ENCODE peak calls at places on chromosomes 3 and 15, in five cellular contexts. J is uterus, O is left ventricle myocardium inferior, R is adrenal gland, E is pancreas. N is an unnamed sample.

GRCh38 chr15:99409097-99409473 is 156.7 kb upstream of the MEF2A start:
- DNase-seq in R (peak), O (peak), J (peak), E (no peak), N (peak)

GRCh38 chr3:171116802-171117395 is 90.4 kb upstream of the SLC2A2 start:
- DNase-seq in O (no peak), J (no peak), R (no peak), E (no peak), N (no peak)

GRCh38 chr3:29201609-29202008 is 79.3 kb upstream of the RBMS3 start:
- DNase-seq in J (no peak), E (no peak), R (no peak), O (no peak), N (no peak)

GRCh38 chr15:43433160-43433559 is 59.8 kb downstream of the TP53BP1 start:
- DNase-seq in R (no peak), E (no peak), J (no peak), O (no peak), N (no peak)

GRCh38 chr15:41824062-41824745 is 3.7 kb upstream of the JMJD7 start:
- DNase-seq in E (no peak), J (no peak), R (no peak), O (no peak), N (no peak)

GRCh38 chr3:20511863-20512262 is 325.9 kb upstream of the SGO1 start:
- DNase-seq in E (no peak), O (no peak), R (peak), J (no peak), N (no peak)

GRCh38 chr3:69309810-69310209 is 76.1 kb downstream of the FRMD4B start:
- DNase-seq in R (no peak), E (no peak), O (no peak), J (no peak), N (no peak)

GRCh38 chr15:31148622-31149505 is 47.3 kb upstream of the TRPM1 start:
- DNase-seq in J (no peak), O (no peak), R (no peak), E (no peak), N (no peak)

GRCh38 chr15:31151301-31152233 is 50.0 kb upstream of the TRPM1 start:
- DNase-seq in O (no peak), R (no peak), E (no peak), J (no peak), N (no peak)

GRCh38 chr3:159775372-159775961 is 213.2 kb upstream of the IL12A start:
- DNase-seq in R (no peak), E (no peak), J (peak), O (peak), N (peak)

GRCh38 chr15:88834211-88834812 is 31.1 kb downstream of the ACAN start:
- DNase-seq in R (peak), E (no peak), J (peak), O (peak), N (peak)

GRCh38 chr3:184597783-184598182 is 36.2 kb downstream of the EPHB3 start:
- DNase-seq in E (no peak), O (peak), J (no peak), R (no peak), N (no peak)

GRCh38 chr15:50218691-50219090 is 36.7 kb downstream of the SLC27A2 start:
- DNase-seq in E (no peak), J (no peak), R (no peak), O (no peak), N (no peak)

GRCh38 chr3:14440531-14441239 is 38.3 kb downstream of the SLC6A6 start:
- DNase-seq in E (no peak), R (no peak), O (no peak), J (no peak), N (peak)

GRCh38 chr3:38521391-38521987 is 25.3 kb downstream of the EXOG start:
- DNase-seq in J (peak), E (peak), R (peak), O (no peak), N (peak)

GRCh38 chr3:140440446-140440845 is 237.4 kb upstream of the TRIM42 start:
- DNase-seq in O (no peak), E (no peak), J (no peak), R (no peak), N (no peak)

GRCh38 chr3:125110016-125110875 is 54.4 kb upstream of the HEG1 start:
- DNase-seq in J (no peak), R (no peak), O (no peak), E (no peak), N (no peak)

GRCh38 chr3:108184824-108185223 is 37.4 kb downstream of the IFT57 start:
- DNase-seq in R (no peak), J (no peak), E (no peak), O (no peak), N (no peak)

GRCh38 chr3:50652709-50653108 is 22.0 kb upstream of the DOCK3 start:
- DNase-seq in E (no peak), O (peak), J (no peak), R (peak), N (peak)

GRCh38 chr15:69926011-69926410 is 171.7 kb downstream of the TLE3 start:
- DNase-seq in J (no peak), E (no peak), O (no peak), R (no peak), N (no peak)

GRCh38 chr3:198027799-198028390 is 67.9 kb downstream of the LMLN start:
- DNase-seq in R (no peak), J (no peak), E (no peak), O (no peak), N (no peak)

GRCh38 chr3:64187065-64187959 is 38.0 kb downstream of the PRICKLE2 start:
- DNase-seq in J (peak), O (peak), R (peak), E (peak), N (peak)

GRCh38 chr3:183254816-183255730 is 2.0 kb downstream of the B3GNT5 start:
- DNase-seq in E (no peak), O (no peak), J (no peak), R (no peak), N (no peak)

GRCh38 chr3:40768536-40768935 is 243.8 kb downstream of the ZNF621 start:
- DNase-seq in O (no peak), J (no peak), R (no peak), E (no peak), N (no peak)

GRCh38 chr15:86135030-86135429 is 55.4 kb downstream of the AGBL1 start:
- DNase-seq in J (peak), O (peak), R (peak), E (no peak), N (no peak)

GRCh38 chr15:86139828-86140227 is 60.2 kb downstream of the AGBL1 start:
- DNase-seq in E (no peak), J (no peak), O (no peak), R (no peak), N (peak)

DNA sequence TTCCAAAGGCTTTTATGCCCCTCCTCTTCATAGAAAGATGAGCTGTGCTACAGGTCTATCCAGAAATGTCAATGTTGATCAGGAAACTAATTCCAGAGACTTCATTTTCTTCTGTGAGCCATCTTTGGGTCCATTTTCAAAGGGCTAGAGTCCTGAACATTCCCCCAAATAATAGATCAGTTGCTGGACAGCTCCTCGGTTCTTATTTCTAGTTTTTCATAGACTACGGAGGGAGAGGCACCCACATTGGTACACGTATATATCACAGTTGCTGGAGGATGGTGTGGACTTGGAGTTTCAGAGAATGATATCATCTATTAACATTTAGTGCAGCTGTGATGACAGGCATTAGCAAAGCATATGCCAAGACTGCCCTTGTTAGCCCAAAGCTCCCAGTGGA is 59.1 kb downstream of the AGBL1 start:
- DNase-seq in R (no peak), E (no peak), J (no peak), O (no peak), N (no peak)
- H3K4me3 ChIP-seq in R (no peak), E (no peak), J (no peak), O (no peak), N (no peak)

DNA sequence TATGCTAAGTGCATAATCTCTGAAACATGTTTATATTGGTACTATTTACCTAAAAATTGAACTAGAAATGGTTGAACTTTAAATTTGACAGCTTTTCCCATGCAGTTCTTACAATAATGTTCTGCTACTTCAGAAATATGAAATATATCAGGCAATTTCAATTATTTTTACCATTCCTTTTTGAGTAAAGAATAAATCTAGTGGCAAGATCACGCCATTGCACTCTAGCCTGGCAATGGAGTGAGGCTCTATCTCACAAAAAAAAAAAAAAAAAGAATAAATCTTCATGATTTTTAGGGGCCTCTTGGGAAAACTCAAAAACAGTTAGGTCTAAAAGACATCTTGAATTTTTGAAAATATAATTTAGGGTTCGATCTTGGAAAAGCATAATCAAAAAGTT is 10.6 kb upstream of the DNAAF4 start:
- DNase-seq in J (no peak), E (no peak), O (no peak), R (no peak), N (no peak)
- TF ChIP-seq CTCF in J (no peak), E (no peak), O (no peak), R (no peak), N (peak)

DNA sequence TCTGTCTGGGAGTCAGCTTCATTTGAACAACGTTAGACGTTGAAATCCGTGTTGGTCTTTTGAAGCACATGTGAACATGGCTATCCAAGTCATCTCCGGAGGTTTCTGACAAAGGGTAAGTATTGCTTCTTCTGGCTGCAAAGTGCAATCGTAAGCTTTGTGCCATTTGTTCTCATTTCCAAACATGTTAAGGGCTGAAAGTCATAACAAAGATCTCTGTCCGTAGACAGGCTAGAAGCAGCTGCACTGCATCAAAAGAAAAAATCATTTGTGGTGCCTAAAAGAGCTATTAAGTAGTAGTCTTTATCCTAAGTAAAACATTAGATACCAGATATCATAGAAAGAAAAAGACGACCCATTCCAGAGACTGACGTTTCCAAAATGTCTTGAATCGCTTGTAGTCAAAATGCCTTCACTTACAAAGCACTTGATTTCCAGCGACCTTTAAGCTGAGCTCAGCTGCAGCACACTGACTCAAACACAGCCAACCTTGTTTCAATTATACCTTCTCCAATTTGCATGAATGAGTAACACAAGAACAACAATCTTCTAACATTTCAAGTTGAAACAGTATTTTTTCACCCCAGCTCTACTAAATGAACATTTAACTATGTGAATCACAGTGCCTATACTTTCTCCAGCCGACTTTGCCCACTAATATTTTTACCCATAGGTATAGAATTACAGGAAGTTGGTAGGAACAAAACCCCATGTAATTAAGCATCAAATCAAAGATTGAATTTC is 76.6 kb downstream of the NEDD4 start:
- DNase-seq in O (no peak), J (no peak), E (no peak), R (no peak), N (no peak)
- H3K4me3 ChIP-seq in O (no peak), J (no peak), E (no peak), R (no peak), N (no peak)

DNA sequence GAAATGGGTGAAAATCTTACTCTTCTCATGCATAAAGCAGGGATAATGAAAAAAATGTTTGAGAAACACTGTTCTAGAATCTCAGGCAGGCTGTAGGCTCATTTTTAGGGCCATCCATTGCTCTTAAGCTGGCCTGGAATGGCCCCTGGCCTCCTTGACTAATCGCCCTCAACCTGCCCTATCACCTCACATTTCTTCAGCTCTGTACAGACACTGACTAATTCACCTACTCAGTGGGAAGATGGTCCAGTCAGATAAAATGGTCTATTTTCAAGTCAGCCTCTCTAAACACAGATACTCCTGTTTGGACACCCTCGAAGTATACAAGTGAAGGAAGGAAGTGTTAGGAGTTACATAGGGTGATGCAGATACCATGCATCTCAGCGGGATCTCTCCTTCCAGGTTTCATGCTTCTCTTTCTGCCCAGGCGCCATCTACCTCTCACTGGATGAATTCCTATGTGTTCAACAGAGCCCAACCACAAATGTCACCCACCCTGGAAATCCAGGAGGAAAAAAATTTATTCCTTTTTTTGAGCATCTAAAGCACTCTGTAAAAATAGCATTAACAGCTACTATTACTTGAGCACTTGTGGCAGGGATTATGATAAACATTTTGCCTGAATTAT is 12.1 kb downstream of the FMN1 start:
- DNase-seq in J (no peak), O (no peak), R (no peak), E (no peak), N (no peak)
- TF ChIP-seq CTCF in J (no peak), O (no peak), R (no peak), E (no peak), N (peak)

GRCh38 chr15:40306908-40307307 is 827 bp downstream of the PLCB2 start:
- DNase-seq in R (no peak), J (no peak), E (no peak), O (no peak), N (no peak)

GRCh38 chr15:40306371-40306770 is 1.4 kb downstream of the PLCB2 start:
- DNase-seq in O (no peak), J (no peak), E (no peak), R (no peak), N (no peak)

GRCh38 chr15:40302981-40303380 is 4.8 kb downstream of the PLCB2 start:
- DNase-seq in R (no peak), E (no peak), O (no peak), J (no peak), N (no peak)

GRCh38 chr15:40303576-40303975 is 4.2 kb downstream of the PLCB2 start:
- DNase-seq in E (no peak), J (no peak), R (no peak), O (no peak), N (no peak)

DNA sequence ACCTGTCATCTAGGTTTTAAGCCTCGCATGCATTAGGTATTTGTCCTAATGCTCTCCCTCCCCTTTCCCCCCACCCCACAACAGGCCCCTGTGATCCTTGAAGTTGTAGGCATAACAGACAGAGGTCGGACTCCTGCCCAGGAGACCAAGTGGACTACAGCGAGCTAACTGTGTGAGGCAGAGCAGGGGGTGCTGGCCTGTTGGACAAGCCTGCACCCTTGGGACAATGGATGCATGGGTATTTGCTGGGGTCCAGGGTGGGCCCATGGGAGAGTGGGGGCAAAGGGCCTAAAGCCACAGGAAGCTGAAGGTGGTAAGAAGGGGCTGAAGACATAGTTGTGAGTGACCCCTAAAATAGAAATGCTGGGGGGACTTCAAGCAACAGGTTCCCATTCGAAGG is 2.5 kb downstream of the PLCB2 start:
- DNase-seq in R (no peak), O (no peak), J (no peak), E (no peak), N (no peak)
- H3K4me3 ChIP-seq in R (no peak), O (no peak), J (no peak), E (no peak), N (no peak)